ENCODE peak calls at places on chromosomes 2 and 18, in ten cellular contexts. One of them, this sample, is unnamed.

GRCh38 chr18:500230-500555 is 308 bp downstream of the COLEC12 start:
- DNase-seq in GM04504: no peak
- DNase-seq in hypothalamus: no peak
- DNase-seq in hepatocyte: peak
- DNase-seq in iris pigment epithelial cell: peak
- DNase-seq in stimulated activated CD8-positive, alpha-beta memory T cell treated with anti-CD3 and anti-CD28 coated beads, Interleukin-12 subunit alpha, Interleukin-12 subunit beta, amount 100 ng/mL, for 4 hours: no peak
- DNase-seq in CD8-positive, alpha-beta memory T cell: no peak
- DNase-seq in left kidney: no peak
- DNase-seq in GM06990: no peak
- DNase-seq in activated naive CD4-positive, alpha-beta T cell: no peak
- DNase-seq in this sample: no peak

GRCh38 chr2:11914455-11914854 is 168.0 kb downstream of the LPIN1 start:
- DNase-seq in GM04504: no peak
- DNase-seq in iris pigment epithelial cell: peak
- DNase-seq in left kidney: no peak
- DNase-seq in hepatocyte: peak
- DNase-seq in stimulated activated CD8-positive, alpha-beta memory T cell treated with anti-CD3 and anti-CD28 coated beads, Interleukin-12 subunit alpha, Interleukin-12 subunit beta, amount 100 ng/mL, for 4 hours: no peak
- DNase-seq in hypothalamus: no peak
- DNase-seq in CD8-positive, alpha-beta memory T cell: no peak
- DNase-seq in activated naive CD4-positive, alpha-beta T cell: no peak
- DNase-seq in GM06990: no peak
- DNase-seq in this sample: no peak

GRCh38 chr2:177322801-177323261 is 58.3 kb upstream of the NFE2L2 start:
- DNase-seq in hepatocyte: no peak
- DNase-seq in activated naive CD4-positive, alpha-beta T cell: no peak
- DNase-seq in stimulated activated CD8-positive, alpha-beta memory T cell treated with anti-CD3 and anti-CD28 coated beads, Interleukin-12 subunit alpha, Interleukin-12 subunit beta, amount 100 ng/mL, for 4 hours: no peak
- DNase-seq in hypothalamus: no peak
- DNase-seq in left kidney: peak
- DNase-seq in iris pigment epithelial cell: no peak
- DNase-seq in GM06990: no peak
- DNase-seq in CD8-positive, alpha-beta memory T cell: no peak
- DNase-seq in GM04504: no peak
- DNase-seq in this sample: no peak

GRCh38 chr2:113212245-113213060 is 38.7 kb downstream of the PSD4 start:
- DNase-seq in stimulated activated CD8-positive, alpha-beta memory T cell treated with anti-CD3 and anti-CD28 coated beads, Interleukin-12 subunit alpha, Interleukin-12 subunit beta, amount 100 ng/mL, for 4 hours: no peak
- DNase-seq in GM06990: no peak
- DNase-seq in iris pigment epithelial cell: no peak
- DNase-seq in hepatocyte: no peak
- DNase-seq in CD8-positive, alpha-beta memory T cell: no peak
- DNase-seq in GM04504: no peak
- DNase-seq in hypothalamus: no peak
- DNase-seq in left kidney: peak
- DNase-seq in activated naive CD4-positive, alpha-beta T cell: no peak
- DNase-seq in this sample: no peak

GRCh38 chr18:33183136-33183535 is 257.4 kb downstream of the CCDC178 start:
- DNase-seq in hepatocyte: no peak
- DNase-seq in GM06990: no peak
- DNase-seq in hypothalamus: no peak
- DNase-seq in GM04504: no peak
- DNase-seq in left kidney: peak
- DNase-seq in CD8-positive, alpha-beta memory T cell: no peak
- DNase-seq in activated naive CD4-positive, alpha-beta T cell: no peak
- DNase-seq in iris pigment epithelial cell: no peak
- DNase-seq in stimulated activated CD8-positive, alpha-beta memory T cell treated with anti-CD3 and anti-CD28 coated beads, Interleukin-12 subunit alpha, Interleukin-12 subunit beta, amount 100 ng/mL, for 4 hours: no peak
- DNase-seq in this sample: no peak

GRCh38 chr2:65662654-65663432 is 230.4 kb upstream of the SPRED2 start:
- DNase-seq in iris pigment epithelial cell: peak
- DNase-seq in stimulated activated CD8-positive, alpha-beta memory T cell treated with anti-CD3 and anti-CD28 coated beads, Interleukin-12 subunit alpha, Interleukin-12 subunit beta, amount 100 ng/mL, for 4 hours: no peak
- DNase-seq in hypothalamus: no peak
- DNase-seq in CD8-positive, alpha-beta memory T cell: no peak
- DNase-seq in GM06990: no peak
- DNase-seq in hepatocyte: no peak
- DNase-seq in left kidney: peak
- DNase-seq in GM04504: peak
- DNase-seq in activated naive CD4-positive, alpha-beta T cell: no peak
- DNase-seq in this sample: no peak

GRCh38 chr2:221283896-221284295 is 288.2 kb downstream of the EPHA4 start:
- DNase-seq in hypothalamus: no peak
- DNase-seq in GM06990: no peak
- DNase-seq in stimulated activated CD8-positive, alpha-beta memory T cell treated with anti-CD3 and anti-CD28 coated beads, Interleukin-12 subunit alpha, Interleukin-12 subunit beta, amount 100 ng/mL, for 4 hours: no peak
- DNase-seq in iris pigment epithelial cell: peak
- DNase-seq in CD8-positive, alpha-beta memory T cell: no peak
- DNase-seq in GM04504: peak
- DNase-seq in hepatocyte: no peak
- DNase-seq in left kidney: no peak
- DNase-seq in activated naive CD4-positive, alpha-beta T cell: no peak
- DNase-seq in this sample: no peak

GRCh38 chr18:28715206-28715605 is 538.3 kb upstream of the CDH2 start:
- DNase-seq in iris pigment epithelial cell: no peak
- DNase-seq in stimulated activated CD8-positive, alpha-beta memory T cell treated with anti-CD3 and anti-CD28 coated beads, Interleukin-12 subunit alpha, Interleukin-12 subunit beta, amount 100 ng/mL, for 4 hours: no peak
- DNase-seq in GM04504: no peak
- DNase-seq in hepatocyte: no peak
- DNase-seq in left kidney: no peak
- DNase-seq in activated naive CD4-positive, alpha-beta T cell: no peak
- DNase-seq in hypothalamus: no peak
- DNase-seq in CD8-positive, alpha-beta memory T cell: no peak
- DNase-seq in GM06990: no peak
- DNase-seq in this sample: no peak

This sample was measured in islet precursor cell.